ENCODE peak calls at places on chromosomes 7 and 10, in five cellular contexts. D, Q, J, I and S are unnamed samples.

GRCh38 chr10:125802739-125803138 is 20.3 kb downstream of the UROS start:
- DNase-seq in J (no peak), Q (no peak), D (no peak), I (no peak), S (no peak)

GRCh38 chr7:131509087-131509486 is 47.3 kb downstream of the PODXL start:
- DNase-seq in J (no peak), Q (no peak), I (no peak), D (no peak), S (no peak)

GRCh38 chr7:77501165-77501515 is 36.0 kb upstream of the PTPN12 start:
- DNase-seq in I (no peak), D (no peak), Q (no peak), J (no peak), S (no peak)

GRCh38 chr10:17479015-17479615 is 24.7 kb upstream of the ST8SIA6 start:
- DNase-seq in Q (no peak), D (no peak), I (no peak), J (no peak), S (no peak)

GRCh38 chr10:76973515-76974289 is 663.9 kb downstream of the KCNMA1 start:
- DNase-seq in J (no peak), D (no peak), Q (no peak), I (no peak), S (no peak)

GRCh38 chr7:128274246-128274889 is 33.3 kb downstream of the LEP start:
- DNase-seq in J (no peak), I (no peak), D (no peak), Q (no peak), S (no peak)

GRCh38 chr10:62456611-62457101 is 82.5 kb downstream of the ZNF365 start:
- DNase-seq in I (no peak), Q (no peak), D (no peak), J (no peak), S (no peak)

GRCh38 chr7:111108526-111108925 is 17.6 kb downstream of the LRRN3 start:
- DNase-seq in D (no peak), J (no peak), I (no peak), Q (no peak), S (no peak)

GRCh38 chr10:18665815-18666558 is 6.8 kb downstream of the ARL5B start:
- DNase-seq in J (no peak), Q (no peak), D (no peak), I (no peak), S (no peak)